ENCODE peak calls at places on chromosomes 1 and 21, in six cellular contexts. Y is HepG2, N is GM12891, V is K562, U is H1, P is GM12878. I is an unnamed sample.

GRCh38 chr1:226706664-226707063 is 32.4 kb downstream of the ITPKB start:
- DNase-seq in Y (no peak), N (no peak), V (no peak), U (no peak), P (no peak), I (no peak)

GRCh38 chr1:98323906-98324358 is 337.6 kb upstream of the SNX7 start:
- DNase-seq in Y (no peak), N (no peak), V (no peak), U (peak), P (no peak), I (no peak)

GRCh38 chr1:156746716-156747631 is 4.5 kb downstream of the HDGF start:
- DNase-seq in Y (peak), N (peak), V (peak), U (no peak), P (no peak), I (peak)

GRCh38 chr1:169201084-169201619 is 94.7 kb downstream of the ATP1B1 start:
- DNase-seq in Y (no peak), N (no peak), V (no peak), U (no peak), P (no peak), I (no peak)

GRCh38 chr1:107748529-107748928 is 216.5 kb downstream of the VAV3 start:
- DNase-seq in Y (peak), N (no peak), V (no peak), U (no peak), P (no peak), I (no peak)

GRCh38 chr1:216425577-216425976 is 2.3 kb upstream of the USH2A start:
- DNase-seq in Y (no peak), N (no peak), V (no peak), U (no peak), P (no peak), I (no peak)

GRCh38 chr1:156086256-156086662 is 4.0 kb upstream of the MEX3A start:
- DNase-seq in Y (peak), N (no peak), V (no peak), U (no peak), P (no peak), I (no peak)

GRCh38 chr1:20211511-20211931 is 25.2 kb upstream of the PLA2G2C start:
- DNase-seq in Y (no peak), N (no peak), V (no peak), U (no peak), P (no peak), I (no peak)

GRCh38 chr1:183609313-183609712 is 19.1 kb upstream of the NCF2 start:
- DNase-seq in Y (peak), N (no peak), V (no peak), U (no peak), P (no peak), I (no peak)

GRCh38 chr1:48916121-48917069 is 139.7 kb upstream of the BEND5 start:
- DNase-seq in Y (peak), N (no peak), V (peak), U (peak), P (no peak), I (no peak)

GRCh38 chr1:180598333-180598979 is 33.4 kb upstream of the XPR1 start:
- DNase-seq in Y (peak), N (no peak), V (no peak), U (no peak), P (no peak), I (no peak)

GRCh38 chr1:119712342-119713038 is 756 bp downstream of the PHGDH start:
- DNase-seq in Y (peak), N (no peak), V (peak), U (no peak), P (no peak), I (no peak)

GRCh38 chr1:66445492-66446181 is 88.3 kb upstream of the SGIP1 start:
- DNase-seq in Y (no peak), N (no peak), V (no peak), U (no peak), P (peak), I (no peak)

GRCh38 chr1:83097715-83098613 is 901.0 kb downstream of the TTLL7 start:
- DNase-seq in Y (no peak), N (no peak), V (no peak), U (no peak), P (no peak), I (no peak)

GRCh38 chr21:16427587-16428087 is 697.9 kb downstream of the USP25 start:
- DNase-seq in Y (no peak), N (no peak), V (no peak), U (no peak), P (no peak), I (no peak)

GRCh38 chr1:89556716-89557442 is 32.2 kb downstream of the LRRC8B start:
- DNase-seq in Y (no peak), N (no peak), V (no peak), U (no peak), P (no peak), I (no peak)

GRCh38 chr1:29703596-29703995 is 467.3 kb downstream of the PTPRU start:
- DNase-seq in Y (no peak), N (peak), V (peak), U (no peak), P (no peak), I (no peak)

GRCh38 chr1:113821916-113822315 is 9.6 kb upstream of the RSBN1 start:
- DNase-seq in Y (no peak), N (no peak), V (no peak), U (no peak), P (no peak), I (no peak)

GRCh38 chr1:189775343-189775742 is 702.3 kb downstream of the BRINP3 start:
- DNase-seq in Y (peak), N (no peak), V (no peak), U (no peak), P (no peak), I (no peak)
- TF ChIP-seq TAF1 in Y (no peak), N (no peak), V (no peak), U (no peak), P (no peak), I (no peak)

DNA sequence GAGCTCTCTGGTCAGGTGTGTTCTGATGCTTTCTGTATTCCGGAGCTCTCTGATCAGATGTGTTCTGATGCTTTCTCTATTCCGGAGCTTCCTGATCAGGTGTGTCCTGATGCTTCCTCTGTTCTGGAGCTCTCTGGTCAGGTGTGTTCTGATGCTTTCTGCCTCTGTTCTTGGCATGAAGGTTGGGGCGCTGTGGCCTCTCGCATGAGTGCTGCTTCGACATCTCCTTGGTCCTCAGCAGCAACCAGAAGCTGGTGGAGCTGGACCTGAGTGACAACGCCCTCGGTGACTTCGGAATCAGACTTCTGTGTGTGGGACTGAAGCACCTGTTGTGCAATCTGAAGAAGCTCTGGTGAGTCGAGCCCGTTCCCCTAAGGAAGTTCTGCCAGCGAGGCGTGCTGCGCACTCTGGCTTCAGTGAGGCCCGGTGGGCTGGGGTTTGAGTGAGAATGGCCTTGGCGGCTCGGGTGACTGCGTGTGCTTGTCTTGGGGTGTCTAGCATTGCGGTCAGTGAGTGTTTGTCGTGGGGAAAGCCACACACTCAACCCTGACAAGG is 18.0 kb downstream of the NLRP3 start:
- DNase-seq in Y (no peak), N (no peak), V (no peak), U (no peak), P (no peak), I (no peak)
- TF ChIP-seq POLR2AphosphoS5 in Y (no peak), N (no peak), V (no peak), U (no peak), P (no peak), I (no peak)

DNA sequence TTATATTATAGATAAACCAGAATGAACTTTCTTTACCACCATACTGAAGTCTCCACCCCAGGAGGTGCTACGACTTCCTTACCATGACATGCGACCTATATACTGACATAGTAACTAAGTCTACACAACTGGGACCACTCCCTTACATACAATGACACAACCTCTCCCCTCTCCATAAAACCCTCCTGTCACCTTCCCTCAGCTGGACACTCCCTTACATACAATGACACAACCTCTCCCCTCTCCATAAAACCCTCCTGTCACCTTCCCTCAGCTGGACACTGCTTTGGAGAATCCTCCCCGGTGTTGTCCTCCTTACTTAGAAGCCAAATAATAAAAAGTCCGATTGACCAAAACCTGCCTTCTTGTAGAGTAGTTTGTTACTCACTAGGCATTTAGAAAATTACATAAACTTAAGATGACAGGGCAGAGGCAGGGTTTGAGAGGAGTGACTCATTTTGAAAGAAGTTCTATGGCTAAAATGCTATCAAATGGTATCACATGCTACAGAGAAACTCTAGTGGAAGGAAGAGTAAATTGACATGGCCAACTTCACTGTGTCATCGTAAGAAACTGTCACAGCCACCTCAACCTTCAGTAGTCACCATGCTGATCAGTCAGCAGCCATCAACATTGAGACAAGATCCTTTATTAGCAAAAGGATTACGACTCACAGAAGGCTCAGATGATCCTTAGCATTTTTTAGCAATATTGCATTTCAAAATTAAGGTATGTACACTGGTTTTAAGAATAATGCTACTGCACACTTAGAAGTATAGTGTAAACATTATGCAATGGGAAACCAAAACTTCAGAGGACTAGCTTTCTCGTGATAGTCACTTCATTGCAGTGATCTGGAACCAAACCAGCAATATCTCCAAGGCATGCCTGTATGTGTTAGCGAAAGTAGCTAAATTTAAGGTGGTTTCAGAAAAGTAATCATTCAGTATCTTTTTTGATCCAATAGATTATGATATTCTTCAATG is 56.4 kb downstream of the AHCTF1 start:
- DNase-seq in Y (no peak), N (no peak), V (no peak), U (no peak), P (peak), I (no peak)
- TF ChIP-seq POLR2A in Y (no peak), N (no peak), V (peak), U (no peak), P (no peak), I (no peak)

GRCh38 chr1:2046225-2046917 is 3.8 kb upstream of the PRKCZ start:
- DNase-seq in Y (peak), N (peak), V (peak), U (peak), P (no peak), I (peak)
- TF ChIP-seq TAF1 in Y (no peak), N (no peak), V (no peak), U (no peak), P (no peak), I (no peak)

DNA sequence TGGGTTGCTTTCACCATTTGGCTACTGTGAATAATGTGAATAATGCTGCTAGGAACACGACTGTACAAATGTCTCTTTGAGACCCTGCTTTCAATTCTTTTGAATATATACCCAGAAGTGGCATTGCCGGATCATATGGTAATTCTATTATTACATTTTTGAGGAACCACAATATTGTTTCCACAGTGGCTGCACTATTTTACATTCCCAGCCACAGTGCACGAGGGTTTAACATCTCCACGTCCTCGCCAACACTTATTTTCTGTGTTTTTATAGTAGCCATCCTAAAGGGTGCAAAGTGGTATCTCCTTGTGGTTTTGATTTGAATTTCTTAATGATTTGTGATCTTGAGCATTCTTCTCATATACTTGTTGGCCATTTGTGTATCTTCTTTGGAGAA is 15.7 kb downstream of the FHAD1 start:
- DNase-seq in Y (no peak), N (no peak), V (no peak), U (no peak), P (no peak), I (no peak)
- TF ChIP-seq POLR2AphosphoS5 in Y (no peak), N (no peak), V (no peak), U (no peak), P (no peak), I (no peak)

DNA sequence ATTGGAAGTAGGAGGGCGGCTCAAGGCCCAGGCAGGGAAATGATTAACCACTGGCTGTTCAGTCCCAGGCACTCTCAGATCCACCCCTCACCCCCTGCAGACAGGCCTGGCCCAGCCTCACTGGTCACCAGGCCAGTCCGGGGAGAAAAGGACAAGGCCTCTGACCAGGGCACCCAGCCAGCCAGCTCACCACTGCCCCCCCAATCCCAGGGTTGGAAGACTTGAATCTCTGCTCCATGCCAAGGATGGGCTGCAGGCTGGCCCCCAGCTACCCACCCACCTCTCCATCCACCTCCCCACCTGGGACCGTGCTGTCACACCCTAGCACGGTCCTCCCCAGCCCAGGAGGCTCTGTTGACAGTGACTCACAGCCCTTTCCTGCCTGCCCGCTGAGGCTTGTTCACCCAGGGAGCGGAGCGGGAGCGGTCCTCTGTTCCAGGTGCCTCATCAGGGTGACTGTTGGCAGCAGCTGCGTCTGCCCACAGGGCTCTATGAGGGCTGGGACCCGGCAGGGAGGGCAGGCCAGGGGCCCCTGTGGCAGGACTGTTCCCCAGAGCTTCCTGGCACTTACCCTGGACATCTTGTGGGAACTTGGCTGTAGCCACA is 2.2 kb downstream of the LAD1 start:
- DNase-seq in Y (peak), N (no peak), V (no peak), U (no peak), P (no peak), I (no peak)
- TF ChIP-seq POLR2A in Y (peak), N (no peak), V (no peak), U (no peak), P (no peak), I (no peak)

DNA sequence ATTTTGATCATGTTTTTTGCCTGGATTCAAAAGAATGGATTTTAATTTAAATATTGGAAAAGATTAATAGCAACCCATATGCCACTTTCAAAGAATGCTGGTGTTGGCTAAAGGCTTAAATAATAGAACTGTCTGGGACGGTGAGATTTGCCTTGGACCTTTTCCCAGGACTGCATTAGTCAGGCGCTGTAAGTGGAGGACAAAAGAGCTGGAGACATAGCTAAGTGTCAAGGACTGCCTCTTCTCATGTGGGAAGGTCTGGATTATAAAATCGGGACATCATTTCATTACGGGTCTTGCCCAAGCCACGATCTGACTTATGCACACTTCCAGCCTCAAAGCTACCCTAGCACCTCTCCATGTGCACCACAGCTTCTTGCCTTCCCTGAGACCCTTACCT is 458.5 kb upstream of the DEPDC1 start:
- DNase-seq in Y (no peak), N (no peak), V (no peak), U (no peak), P (no peak), I (no peak)
- TF ChIP-seq TAF1 in Y (no peak), N (no peak), V (no peak), U (no peak), P (no peak), I (no peak)